ENCODE peak calls at places on chromosomes 2 and 18, in seven cellular contexts. One of them, this sample, is unnamed.

GRCh38 chr2:135916232-135916631 is 40.0 kb upstream of the MCM6 start:
- DNase-seq in omental fat pad: no peak
- DNase-seq in CD8-positive, alpha-beta T cell: no peak
- DNase-seq in T-cell: peak; percentile 24
- DNase-seq in stomach: no peak
- DNase-seq in NCI-H2029: peak; percentile 13
- DNase-seq in G401: peak; percentile 70
- DNase-seq in this sample: no peak

GRCh38 chr2:225637199-225637598 is 237.7 kb downstream of the NYAP2 start:
- DNase-seq in omental fat pad: no peak
- DNase-seq in CD8-positive, alpha-beta T cell: no peak
- DNase-seq in T-cell: no peak
- DNase-seq in stomach: no peak
- DNase-seq in NCI-H2029: no peak
- DNase-seq in G401: no peak
- DNase-seq in this sample: no peak

GRCh38 chr2:38991899-38992298 is 102.2 kb downstream of the ARHGEF33 start:
- DNase-seq in omental fat pad: no peak
- DNase-seq in CD8-positive, alpha-beta T cell: no peak
- DNase-seq in T-cell: no peak
- DNase-seq in stomach: no peak
- DNase-seq in NCI-H2029: no peak
- DNase-seq in G401: no peak
- DNase-seq in this sample: no peak

GRCh38 chr18:31206064-31206463 is 43.4 kb upstream of the DSC1 start:
- DNase-seq in omental fat pad: no peak
- DNase-seq in CD8-positive, alpha-beta T cell: no peak
- DNase-seq in T-cell: no peak
- DNase-seq in stomach: no peak
- DNase-seq in NCI-H2029: no peak
- DNase-seq in G401: no peak
- DNase-seq in this sample: no peak

GRCh38 chr18:72456802-72457201 is 87.3 kb downstream of the CBLN2 start:
- DNase-seq in omental fat pad: no peak
- DNase-seq in CD8-positive, alpha-beta T cell: no peak
- DNase-seq in T-cell: no peak
- DNase-seq in stomach: no peak
- DNase-seq in NCI-H2029: no peak
- DNase-seq in G401: no peak
- DNase-seq in this sample: no peak

GRCh38 chr2:222290691-222291484 is 7.9 kb downstream of the PAX3 start:
- DNase-seq in omental fat pad: no peak
- DNase-seq in CD8-positive, alpha-beta T cell: no peak
- DNase-seq in T-cell: no peak
- DNase-seq in stomach: no peak
- DNase-seq in NCI-H2029: no peak
- DNase-seq in G401: peak; percentile 29
- DNase-seq in this sample: no peak

GRCh38 chr2:239298126-239298804 is 102.6 kb downstream of the HDAC4 start:
- DNase-seq in omental fat pad: no peak
- DNase-seq in CD8-positive, alpha-beta T cell: peak; percentile 57
- DNase-seq in T-cell: peak; percentile 73
- DNase-seq in stomach: no peak
- DNase-seq in NCI-H2029: no peak
- DNase-seq in G401: no peak
- DNase-seq in this sample: peak; percentile 76

GRCh38 chr2:47554311-47554905 is 151.5 kb downstream of the MSH2 start:
- DNase-seq in omental fat pad: no peak
- DNase-seq in CD8-positive, alpha-beta T cell: no peak
- DNase-seq in T-cell: no peak
- DNase-seq in stomach: no peak
- DNase-seq in NCI-H2029: no peak
- DNase-seq in G401: no peak
- DNase-seq in this sample: no peak

GRCh38 chr2:62505109-62505508 is 886 bp downstream of the TMEM17 start:
- DNase-seq in omental fat pad: no peak
- DNase-seq in CD8-positive, alpha-beta T cell: no peak
- DNase-seq in T-cell: no peak
- DNase-seq in stomach: no peak
- DNase-seq in NCI-H2029: no peak
- DNase-seq in G401: no peak
- DNase-seq in this sample: no peak

GRCh38 chr2:188725981-188726380 is 248.2 kb upstream of the COL3A1 start:
- DNase-seq in omental fat pad: no peak
- DNase-seq in CD8-positive, alpha-beta T cell: no peak
- DNase-seq in T-cell: no peak
- DNase-seq in stomach: no peak
- DNase-seq in NCI-H2029: no peak
- DNase-seq in G401: no peak
- DNase-seq in this sample: no peak

GRCh38 chr2:194333091-194333490 is 1323.9 kb upstream of the SLC39A10 start:
- DNase-seq in omental fat pad: no peak
- DNase-seq in CD8-positive, alpha-beta T cell: no peak
- DNase-seq in T-cell: no peak
- DNase-seq in stomach: no peak
- DNase-seq in NCI-H2029: no peak
- DNase-seq in G401: peak; percentile 16
- DNase-seq in this sample: no peak

GRCh38 chr2:140597836-140598235 is 1533.0 kb downstream of the LRP1B start:
- DNase-seq in omental fat pad: no peak
- DNase-seq in CD8-positive, alpha-beta T cell: no peak
- DNase-seq in T-cell: no peak
- DNase-seq in stomach: no peak
- DNase-seq in NCI-H2029: no peak
- DNase-seq in G401: no peak
- DNase-seq in this sample: no peak

GRCh38 chr2:108936868-108937265 is 52.2 kb downstream of the EDAR start:
- DNase-seq in omental fat pad: no peak
- DNase-seq in CD8-positive, alpha-beta T cell: no peak
- DNase-seq in T-cell: no peak
- DNase-seq in stomach: no peak
- DNase-seq in NCI-H2029: no peak
- DNase-seq in G401: peak; percentile 21
- DNase-seq in this sample: no peak

GRCh38 chr18:42801706-42802105 is 313.8 kb downstream of the RIT2 start:
- DNase-seq in omental fat pad: no peak
- DNase-seq in CD8-positive, alpha-beta T cell: no peak
- DNase-seq in T-cell: no peak
- DNase-seq in stomach: no peak
- DNase-seq in NCI-H2029: no peak
- DNase-seq in G401: no peak
- DNase-seq in this sample: no peak

GRCh38 chr2:85851253-85851955 is 37.4 kb downstream of the ST3GAL5 start:
- DNase-seq in omental fat pad: no peak
- DNase-seq in CD8-positive, alpha-beta T cell: no peak
- DNase-seq in T-cell: no peak
- DNase-seq in stomach: no peak
- DNase-seq in NCI-H2029: no peak
- DNase-seq in G401: no peak
- DNase-seq in this sample: no peak

GRCh38 chr2:11305958-11306357 is 38.5 kb downstream of the ROCK2 start:
- DNase-seq in omental fat pad: no peak
- DNase-seq in CD8-positive, alpha-beta T cell: no peak
- DNase-seq in T-cell: no peak
- DNase-seq in stomach: no peak
- DNase-seq in NCI-H2029: no peak
- DNase-seq in G401: no peak
- DNase-seq in this sample: no peak

GRCh38 chr2:237858294-237859081 is 935 bp upstream of the RAMP1 start:
- DNase-seq in omental fat pad: no peak
- DNase-seq in CD8-positive, alpha-beta T cell: no peak
- DNase-seq in T-cell: peak; percentile 26
- DNase-seq in stomach: peak; percentile 69
- DNase-seq in NCI-H2029: peak; percentile 24
- DNase-seq in G401: peak; percentile 82
- DNase-seq in this sample: peak; percentile 35

GRCh38 chr18:59249186-59249774 is 24.0 kb downstream of the RAX start:
- DNase-seq in omental fat pad: no peak
- DNase-seq in CD8-positive, alpha-beta T cell: no peak
- DNase-seq in T-cell: no peak
- DNase-seq in stomach: no peak
- DNase-seq in NCI-H2029: peak; percentile 59
- DNase-seq in G401: peak; percentile 67
- DNase-seq in this sample: no peak

GRCh38 chr2:61288070-61288841 is 126.3 kb downstream of the C2orf74 start:
- DNase-seq in omental fat pad: no peak
- DNase-seq in CD8-positive, alpha-beta T cell: no peak
- DNase-seq in T-cell: no peak
- DNase-seq in stomach: no peak
- DNase-seq in NCI-H2029: no peak
- DNase-seq in G401: no peak
- DNase-seq in this sample: no peak

GRCh38 chr2:102385522-102385921 is 29.9 kb downstream of the IL18R1 start:
- DNase-seq in omental fat pad: no peak
- DNase-seq in CD8-positive, alpha-beta T cell: no peak
- DNase-seq in T-cell: no peak
- DNase-seq in stomach: no peak
- DNase-seq in NCI-H2029: no peak
- DNase-seq in G401: no peak
- DNase-seq in this sample: no peak

GRCh38 chr2:116061023-116061422 is 1618.6 kb downstream of the DPP10 start:
- DNase-seq in omental fat pad: no peak
- DNase-seq in CD8-positive, alpha-beta T cell: no peak
- DNase-seq in T-cell: no peak
- DNase-seq in stomach: no peak
- DNase-seq in NCI-H2029: no peak
- DNase-seq in G401: no peak
- DNase-seq in this sample: no peak

GRCh38 chr2:52269696-52270485 is 1238.0 kb upstream of the NRXN1 start:
- DNase-seq in omental fat pad: no peak
- DNase-seq in CD8-positive, alpha-beta T cell: no peak
- DNase-seq in T-cell: no peak
- DNase-seq in stomach: no peak
- DNase-seq in NCI-H2029: no peak
- DNase-seq in G401: no peak
- DNase-seq in this sample: no peak

GRCh38 chr2:44166096-44166495 is 2.6 kb upstream of the PPM1B start:
- DNase-seq in omental fat pad: no peak
- DNase-seq in CD8-positive, alpha-beta T cell: no peak
- DNase-seq in T-cell: no peak
- DNase-seq in stomach: no peak
- DNase-seq in NCI-H2029: no peak
- DNase-seq in G401: no peak
- DNase-seq in this sample: no peak

GRCh38 chr2:44169155-44169898 is 652 bp downstream of the PPM1B start:
- DNase-seq in omental fat pad: no peak
- DNase-seq in CD8-positive, alpha-beta T cell: peak; percentile 20
- DNase-seq in T-cell: peak; percentile 49
- DNase-seq in stomach: peak; percentile 41
- DNase-seq in NCI-H2029: peak; percentile 44
- DNase-seq in G401: peak; percentile 40
- DNase-seq in this sample: peak; percentile 49

GRCh38 chr2:107392241-107392704 is 434.4 kb upstream of the RGPD4 start:
- DNase-seq in omental fat pad: no peak
- DNase-seq in CD8-positive, alpha-beta T cell: no peak
- DNase-seq in T-cell: no peak
- DNase-seq in stomach: no peak
- DNase-seq in NCI-H2029: no peak
- DNase-seq in G401: no peak
- DNase-seq in this sample: no peak

GRCh38 chr2:101850991-101851390 is 140.8 kb upstream of the IL1R2 start:
- DNase-seq in omental fat pad: no peak
- DNase-seq in CD8-positive, alpha-beta T cell: no peak
- DNase-seq in T-cell: no peak
- DNase-seq in stomach: no peak
- DNase-seq in NCI-H2029: no peak
- DNase-seq in G401: no peak
- DNase-seq in this sample: no peak

GRCh38 chr2:238498691-238499295 is 72.1 kb downstream of the ASB1 start:
- DNase-seq in omental fat pad: no peak
- DNase-seq in CD8-positive, alpha-beta T cell: no peak
- DNase-seq in T-cell: no peak
- DNase-seq in stomach: peak; percentile 15
- DNase-seq in NCI-H2029: no peak
- DNase-seq in G401: no peak
- DNase-seq in this sample: no peak

GRCh38 chr2:19362094-19362649 is 3.7 kb upstream of the OSR1 start:
- DNase-seq in omental fat pad: no peak
- DNase-seq in CD8-positive, alpha-beta T cell: no peak
- DNase-seq in T-cell: no peak
- DNase-seq in stomach: no peak
- DNase-seq in NCI-H2029: peak; percentile 66
- DNase-seq in G401: no peak
- DNase-seq in this sample: no peak

GRCh38 chr2:233082222-233082933 is 22.2 kb downstream of the INPP5D start:
- DNase-seq in omental fat pad: no peak
- DNase-seq in CD8-positive, alpha-beta T cell: no peak
- DNase-seq in T-cell: no peak
- DNase-seq in stomach: no peak
- DNase-seq in NCI-H2029: no peak
- DNase-seq in G401: no peak
- DNase-seq in this sample: no peak

GRCh38 chr2:19871836-19872235 is 29.9 kb downstream of the TTC32 start:
- DNase-seq in omental fat pad: no peak
- DNase-seq in CD8-positive, alpha-beta T cell: no peak
- DNase-seq in T-cell: no peak
- DNase-seq in stomach: no peak
- DNase-seq in NCI-H2029: no peak
- DNase-seq in G401: no peak
- DNase-seq in this sample: no peak

GRCh38 chr2:191635333-191636234 is 42.4 kb upstream of the NABP1 start:
- DNase-seq in omental fat pad: no peak
- DNase-seq in CD8-positive, alpha-beta T cell: no peak
- DNase-seq in T-cell: no peak
- DNase-seq in stomach: no peak
- DNase-seq in NCI-H2029: no peak
- DNase-seq in G401: no peak
- DNase-seq in this sample: no peak

GRCh38 chr18:65725421-65726050 is 25.3 kb upstream of the CDH7 start:
- DNase-seq in omental fat pad: no peak
- DNase-seq in CD8-positive, alpha-beta T cell: no peak
- DNase-seq in T-cell: no peak
- DNase-seq in stomach: no peak
- DNase-seq in NCI-H2029: no peak
- DNase-seq in G401: peak; percentile 87
- DNase-seq in this sample: no peak

GRCh38 chr2:73268831-73269685 is 15.2 kb downstream of the FBXO41 start:
- DNase-seq in omental fat pad: no peak
- DNase-seq in CD8-positive, alpha-beta T cell: peak; percentile 66
- DNase-seq in T-cell: peak; percentile 66
- DNase-seq in stomach: peak; percentile 69
- DNase-seq in NCI-H2029: peak; percentile 70
- DNase-seq in G401: peak; percentile 77
- DNase-seq in this sample: peak; percentile 72

GRCh38 chr18:12092398-12093229 is 1.0 kb upstream of the ANKRD62 start:
- DNase-seq in omental fat pad: no peak
- DNase-seq in CD8-positive, alpha-beta T cell: no peak
- DNase-seq in T-cell: no peak
- DNase-seq in stomach: no peak
- DNase-seq in NCI-H2029: peak; percentile 69
- DNase-seq in G401: no peak
- DNase-seq in this sample: no peak

GRCh38 chr2:191927319-191927867 is 80.5 kb upstream of the CAVIN2 start:
- DNase-seq in omental fat pad: no peak
- DNase-seq in CD8-positive, alpha-beta T cell: no peak
- DNase-seq in T-cell: no peak
- DNase-seq in stomach: peak; percentile 77
- DNase-seq in NCI-H2029: peak; percentile 80
- DNase-seq in G401: peak; percentile 45
- DNase-seq in this sample: no peak

GRCh38 chr2:12732663-12733062 is 15.9 kb downstream of the TRIB2 start:
- DNase-seq in omental fat pad: no peak
- DNase-seq in CD8-positive, alpha-beta T cell: no peak
- DNase-seq in T-cell: no peak
- DNase-seq in stomach: no peak
- DNase-seq in NCI-H2029: no peak
- DNase-seq in G401: no peak
- DNase-seq in this sample: no peak

This sample was measured in activated T-helper 2 cell treated with anti-CD3 and anti-CD28 coated beads, Interferon-gamma antibody, Interleukin-2, Interleukin-4, amounts not matched to agents 10 μg/mL and 5 μg/mL and 100 μg/mL, durations not matched to agents 14 hours and 24 hours and 36 hours.